ENCODE peak calls at places on chromosomes 13 and 19, in nine cellular contexts. T is HTR-8/SVneo; H is NCI-H1105 treated with DMSO at 0.1 percent for 48 hours; X is activated CD4-positive, alpha-beta memory T cell treated with anti-CD3 and anti-CD28 coated beads, Interleukin-2, amount 10 ng/mL, durations not matched to agents 7 days and 5 days; M is NCI-H2107; F is uterus; C is stimulated activated CD8-positive, alpha-beta memory T cell treated with anti-CD3 and anti-CD28 coated beads, Interleukin-4, amount 100 ng/mL, for 1 hour; U is NCI-H1092; O is fibroblast of pulmonary artery. N is an unnamed sample.
A peak's percentile ranks its signal among the peaks of the same experiment; 100 is the strongest.

GRCh38 chr19:47406711-47407416 is 12.5 kb downstream of the MEIS3 start:
- DNase-seq in X (no peak), F (no peak), M (no peak), U (no peak), T (no peak), C (no peak), H (peak; percentile 44), O (no peak), N (no peak)

GRCh38 chr13:44763604-44764311 is 187.6 kb upstream of the TSC22D1 start:
- DNase-seq in C (no peak), T (no peak), H (no peak), O (no peak), U (no peak), X (no peak), F (peak; percentile 16), M (no peak), N (no peak)

GRCh38 chr19:11480927-11481776 is at the start of gene ELAVL3:
- DNase-seq in C (no peak), X (no peak), U (peak; percentile 58), M (peak; percentile 23), H (peak; percentile 76), O (no peak), F (no peak), T (no peak), N (no peak)

GRCh38 chr19:56167064-56167578 is 8.7 kb upstream of the GALP start:
- DNase-seq in C (no peak), T (no peak), F (no peak), U (no peak), H (no peak), M (no peak), O (peak; percentile 34), X (no peak), N (no peak)

GRCh38 chr13:49329831-49330545 is 82.3 kb downstream of the CDADC1 start:
- DNase-seq in U (no peak), T (no peak), M (no peak), C (no peak), O (no peak), X (no peak), F (no peak), H (no peak), N (no peak)

GRCh38 chr19:45474191-45474940 is 6.6 kb downstream of the FOSB start:
- DNase-seq in M (no peak), O (peak; percentile 50), T (no peak), C (no peak), X (no peak), U (no peak), F (no peak), H (no peak), N (no peak)

GRCh38 chr19:49421039-49421877 is 2.0 kb downstream of the PTH2 start:
- DNase-seq in U (peak; percentile 61), M (no peak), X (peak; percentile 62), H (peak; percentile 96), C (no peak), O (peak; percentile 72), F (no peak), T (no peak), N (no peak)

GRCh38 chr13:106104281-106104901 is 431.1 kb downstream of the EFNB2 start:
- DNase-seq in U (no peak), O (peak; percentile 85), F (no peak), H (no peak), T (peak; percentile 28), X (no peak), C (no peak), M (no peak), N (no peak)

GRCh38 chr19:38744906-38745305 is 632 bp upstream of the CAPN12 start:
- DNase-seq in F (no peak), O (no peak), U (no peak), C (no peak), T (no peak), M (no peak), H (no peak), X (no peak), N (no peak)

GRCh38 chr19:16301999-16302694 is 22.5 kb upstream of the KLF2 start:
- DNase-seq in X (no peak), F (no peak), C (no peak), H (no peak), M (no peak), U (no peak), T (no peak), O (peak; percentile 39), N (no peak)

GRCh38 chr13:26325876-26326275 is 71.9 kb downstream of the CDK8 start:
- DNase-seq in M (no peak), F (no peak), C (no peak), U (no peak), T (no peak), X (no peak), O (peak; percentile 10), H (no peak), N (no peak)

GRCh38 chr13:101942038-101942437 is 459.8 kb downstream of the FGF14 start:
- DNase-seq in O (peak; percentile 16), H (peak; percentile 75), F (peak; percentile 30), X (no peak), M (peak; percentile 9), U (peak; percentile 74), C (no peak), T (peak; percentile 8), N (no peak)

GRCh38 chr19:50152578-50152977 is 10.5 kb downstream of the IZUMO2 start:
- DNase-seq in M (no peak), H (no peak), X (no peak), F (no peak), C (no peak), O (no peak), T (no peak), U (no peak), N (no peak)

GRCh38 chr19:39133431-39134270 is 8.1 kb downstream of the PAK4 start:
- DNase-seq in U (no peak), H (no peak), F (no peak), M (no peak), C (no peak), X (no peak), T (no peak), O (no peak), N (no peak)

GRCh38 chr19:48135411-48135810 is 24.8 kb upstream of the PLA2G4C start:
- DNase-seq in X (no peak), C (no peak), U (no peak), F (no peak), M (no peak), T (no peak), O (no peak), H (no peak), N (no peak)

GRCh38 chr13:95920485-95920884 is 132.7 kb downstream of the UGGT2 start:
- DNase-seq in H (no peak), C (no peak), X (no peak), F (no peak), T (no peak), M (no peak), O (no peak), U (no peak), N (no peak)

GRCh38 chr13:37344051-37344450 is 238.6 kb upstream of the CSNK1A1L start:
- DNase-seq in X (no peak), C (no peak), O (no peak), H (no peak), U (no peak), M (no peak), T (no peak), F (no peak), N (no peak)

GRCh38 chr19:18282021-18282787 is 782 bp upstream of the JUND start:
- DNase-seq in M (no peak), H (peak; percentile 92), X (peak; percentile 53), F (no peak), T (no peak), U (peak; percentile 79), O (no peak), C (peak; percentile 66), N (no peak)

GRCh38 chr19:46713781-46714522 is 3.0 kb downstream of the PRKD2 start:
- DNase-seq in X (peak; percentile 82), C (peak; percentile 64), F (peak; percentile 95), O (peak; percentile 88), H (peak; percentile 85), U (peak; percentile 52), M (peak; percentile 78), T (peak; percentile 97), N (no peak)

GRCh38 chr13:98327326-98328314 is 150.6 kb upstream of the RNF113B start:
- DNase-seq in M (no peak), T (peak; percentile 4), X (no peak), F (no peak), O (peak; percentile 59), C (no peak), U (no peak), H (no peak), N (no peak)

GRCh38 chr13:37640499-37640898 is 41.9 kb upstream of the POSTN start:
- DNase-seq in C (no peak), O (peak; percentile 91), H (peak; percentile 30), T (no peak), F (no peak), M (no peak), X (no peak), U (peak; percentile 0), N (no peak)

GRCh38 chr19:42461700-42462324 is 19.1 kb upstream of the CXCL17 start:
- DNase-seq in T (no peak), O (no peak), F (no peak), U (no peak), C (no peak), H (no peak), X (no peak), M (no peak), N (no peak)

GRCh38 chr13:50892162-50892944 is 17.2 kb upstream of the RNASEH2B start:
- DNase-seq in T (no peak), M (no peak), O (no peak), U (no peak), F (no peak), H (no peak), X (peak; percentile 67), C (no peak), N (no peak)

GRCh38 chr13:41007359-41008118 is 11.6 kb downstream of the ELF1 start:
- DNase-seq in X (peak; percentile 30), H (no peak), O (no peak), T (no peak), C (no peak), F (no peak), M (no peak), U (no peak), N (peak; percentile 74)

GRCh38 chr13:46270416-46270815 is 58.7 kb downstream of the LRRC63 start:
- DNase-seq in M (no peak), F (no peak), X (no peak), O (no peak), T (no peak), H (no peak), C (no peak), U (no peak), N (no peak)

GRCh38 chr19:40688294-40688693 is 2.2 kb downstream of the NUMBL start:
- DNase-seq in H (no peak), C (no peak), U (no peak), O (no peak), T (no peak), X (no peak), F (no peak), M (no peak), N (no peak)

GRCh38 chr19:6723738-6724137 is 3.3 kb upstream of the C3 start:
- DNase-seq in H (no peak), O (no peak), T (no peak), C (no peak), X (no peak), M (no peak), U (no peak), F (no peak), N (no peak)

GRCh38 chr19:55340784-55341147 is 1.1 kb downstream of the KMT5C start:
- DNase-seq in U (no peak), X (peak; percentile 34), M (no peak), T (no peak), O (no peak), F (no peak), C (no peak), H (no peak), N (no peak)

GRCh38 chr19:7681336-7682174 is 922 bp downstream of the TRAPPC5 start:
- DNase-seq in C (peak; percentile 60), T (peak; percentile 57), F (peak; percentile 64), U (no peak), O (peak; percentile 80), M (no peak), X (peak; percentile 87), H (no peak), N (peak; percentile 66)

N was measured in SIG-M5.